ENCODE peak calls at places on chromosome 5, in eight cellular contexts. Q is CD8-positive, alpha-beta T cell; R is WERI-Rb-1; F is testis; U is stomach; E is fibroblast of lung; T is suprapubic skin; J is RWPE2. K is an unnamed sample.
A peak's percentile ranks its signal among the peaks of the same experiment; 100 is the strongest.

GRCh38 chr5:40276426-40277102 is 403.2 kb upstream of the PTGER4 start:
- DNase-seq in Q (no peak), R (no peak), F (no peak), U (no peak), E (no peak), T (no peak), J (no peak), K (no peak)

GRCh38 chr5:14665110-14665822 is 748 bp downstream of the OTULIN start:
- DNase-seq in Q (no peak), R (peak; percentile 50), F (peak; percentile 61), U (peak; percentile 45), E (no peak), T (no peak), J (no peak), K (no peak)

GRCh38 chr5:181221105-181221791 is 1.8 kb upstream of the TRIM41 start:
- DNase-seq in Q (peak; percentile 68), R (no peak), F (no peak), U (no peak), E (no peak), T (no peak), J (no peak), K (no peak)

GRCh38 chr5:77167695-77168111 is 42.8 kb upstream of the PDE8B start:
- DNase-seq in Q (no peak), R (no peak), F (no peak), U (no peak), E (peak; percentile 88), T (no peak), J (no peak), K (peak; percentile 77)

GRCh38 chr5:176735383-176736265 is 74.7 kb upstream of the UNC5A start:
- DNase-seq in Q (no peak), R (no peak), F (peak; percentile 8), U (no peak), E (no peak), T (peak; percentile 67), J (peak; percentile 54), K (no peak)

GRCh38 chr5:77239126-77239741 is 28.8 kb downstream of the PDE8B start:
- DNase-seq in Q (no peak), R (peak; percentile 24), F (no peak), U (no peak), E (peak; percentile 42), T (no peak), J (no peak), K (no peak)

GRCh38 chr5:132103380-132103951 is 29.9 kb downstream of the CSF2 start:
- DNase-seq in Q (peak; percentile 57), R (no peak), F (peak; percentile 74), U (peak; percentile 46), E (peak; percentile 93), T (no peak), J (peak; percentile 93), K (peak; percentile 92)

GRCh38 chr5:75856056-75856455 is 138.8 kb upstream of the POC5 start:
- DNase-seq in Q (no peak), R (no peak), F (no peak), U (no peak), E (peak; percentile 0), T (no peak), J (no peak), K (no peak)

GRCh38 chr5:134738133-134738962 is at the start of gene CAMLG:
- DNase-seq in Q (peak; percentile 97), R (peak; percentile 98), F (peak; percentile 99), U (peak; percentile 99), E (peak; percentile 97), T (peak; percentile 98), J (peak; percentile 99), K (peak; percentile 99)

GRCh38 chr5:148972958-148973357 is 89.9 kb downstream of the SH3TC2 start:
- DNase-seq in Q (no peak), R (no peak), F (peak; percentile 20), U (peak; percentile 35), E (peak; percentile 82), T (no peak), J (peak; percentile 83), K (no peak)

GRCh38 chr5:38660194-38660668 is 103.8 kb upstream of the LIFR start:
- DNase-seq in Q (no peak), R (no peak), F (peak; percentile 43), U (no peak), E (no peak), T (no peak), J (peak; percentile 82), K (no peak)

GRCh38 chr5:174313615-174314014 is 268.1 kb downstream of the NSG2 start:
- DNase-seq in Q (no peak), R (no peak), F (no peak), U (no peak), E (no peak), T (peak; percentile 47), J (no peak), K (no peak)

GRCh38 chr5:172377856-172378255 is 76.5 kb downstream of the SH3PXD2B start:
- DNase-seq in Q (no peak), R (no peak), F (no peak), U (no peak), E (no peak), T (no peak), J (no peak), K (no peak)

GRCh38 chr5:172370648-172371248 is 83.6 kb downstream of the SH3PXD2B start:
- DNase-seq in Q (no peak), R (peak; percentile 55), F (peak; percentile 72), U (peak; percentile 37), E (peak; percentile 79), T (no peak), J (no peak), K (no peak)

GRCh38 chr5:172377438-172377837 is 76.9 kb downstream of the SH3PXD2B start:
- DNase-seq in Q (no peak), R (no peak), F (no peak), U (no peak), E (no peak), T (no peak), J (no peak), K (no peak)

GRCh38 chr5:172373680-172374079 is 80.6 kb downstream of the SH3PXD2B start:
- DNase-seq in Q (no peak), R (no peak), F (no peak), U (no peak), E (no peak), T (no peak), J (no peak), K (no peak)

DNA sequence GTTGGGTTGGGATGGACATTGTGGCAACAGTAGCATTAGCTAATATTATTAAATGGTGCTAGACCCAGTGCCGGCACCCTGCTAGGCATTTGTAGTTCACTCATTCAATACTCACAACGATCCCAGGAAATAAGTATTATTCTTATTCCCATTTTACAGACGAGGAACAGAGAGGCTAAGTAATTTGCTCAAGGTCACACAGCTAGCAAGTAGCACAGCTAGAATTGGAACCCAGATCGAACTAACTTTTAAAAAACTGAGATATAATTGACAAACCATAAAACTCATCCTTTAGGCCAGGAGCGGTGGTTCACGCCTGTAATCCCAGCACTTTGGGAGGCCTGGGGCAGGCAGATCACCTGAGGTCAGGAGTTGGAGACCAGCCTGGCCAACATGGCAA is 79.5 kb downstream of the SH3PXD2B start:
- DNase-seq in Q (no peak), R (no peak), F (no peak), U (no peak), E (no peak), T (no peak), J (no peak), K (no peak)
- H3K27me3 ChIP-seq in Q (no peaks in the 10 kb centered on the region), R (no peaks in the 10 kb centered on the region), F (no peaks in the 10 kb centered on the region), U (no peaks in the 10 kb centered on the region), E (no peaks in the 10 kb centered on the region), T (no peaks in the 10 kb centered on the region), J (no peaks in the 10 kb centered on the region), K (no peaks in the 10 kb centered on the region)

GRCh38 chr5:16841416-16841815 is 94.7 kb downstream of the MYO10 start:
- DNase-seq in Q (no peak), R (no peak), F (peak; percentile 29), U (no peak), E (no peak), T (no peak), J (no peak), K (no peak)

GRCh38 chr5:16849821-16850220 is 86.3 kb downstream of the MYO10 start:
- DNase-seq in Q (no peak), R (no peak), F (no peak), U (no peak), E (no peak), T (no peak), J (no peak), K (no peak)

GRCh38 chr5:16849181-16849580 is 86.9 kb downstream of the MYO10 start:
- DNase-seq in Q (no peak), R (no peak), F (no peak), U (no peak), E (no peak), T (no peak), J (no peak), K (no peak)

GRCh38 chr5:16842916-16843315 is 93.2 kb downstream of the MYO10 start:
- DNase-seq in Q (no peak), R (no peak), F (no peak), U (no peak), E (peak; percentile 56), T (no peak), J (no peak), K (no peak)

DNA sequence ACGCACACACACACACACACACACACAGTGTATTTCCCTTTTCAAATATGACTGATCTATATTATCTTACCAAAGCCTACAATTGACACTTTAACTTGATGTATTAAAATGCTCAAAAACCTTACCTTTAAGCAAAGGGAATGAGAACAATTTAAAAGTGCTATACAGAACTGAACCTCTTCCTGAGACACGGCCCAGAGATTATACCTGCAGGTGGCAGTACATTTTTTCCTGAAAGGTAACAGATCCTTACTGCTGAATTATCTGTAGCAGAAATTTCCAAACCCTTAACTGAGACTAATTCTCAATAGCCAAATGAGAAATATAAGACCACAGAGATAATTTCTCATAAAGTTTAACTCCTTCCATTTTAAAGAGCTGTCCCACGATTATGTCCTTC is 91.1 kb downstream of the MYO10 start:
- DNase-seq in Q (no peak), R (no peak), F (no peak), U (no peak), E (no peak), T (no peak), J (no peak), K (no peak)
- TF ChIP-seq CTCF in Q (no peak), R (peak; percentile 22), F (no peak), U (no peak), E (no peak), T (no peak), J (peak; percentile 58), K (no peak)

DNA sequence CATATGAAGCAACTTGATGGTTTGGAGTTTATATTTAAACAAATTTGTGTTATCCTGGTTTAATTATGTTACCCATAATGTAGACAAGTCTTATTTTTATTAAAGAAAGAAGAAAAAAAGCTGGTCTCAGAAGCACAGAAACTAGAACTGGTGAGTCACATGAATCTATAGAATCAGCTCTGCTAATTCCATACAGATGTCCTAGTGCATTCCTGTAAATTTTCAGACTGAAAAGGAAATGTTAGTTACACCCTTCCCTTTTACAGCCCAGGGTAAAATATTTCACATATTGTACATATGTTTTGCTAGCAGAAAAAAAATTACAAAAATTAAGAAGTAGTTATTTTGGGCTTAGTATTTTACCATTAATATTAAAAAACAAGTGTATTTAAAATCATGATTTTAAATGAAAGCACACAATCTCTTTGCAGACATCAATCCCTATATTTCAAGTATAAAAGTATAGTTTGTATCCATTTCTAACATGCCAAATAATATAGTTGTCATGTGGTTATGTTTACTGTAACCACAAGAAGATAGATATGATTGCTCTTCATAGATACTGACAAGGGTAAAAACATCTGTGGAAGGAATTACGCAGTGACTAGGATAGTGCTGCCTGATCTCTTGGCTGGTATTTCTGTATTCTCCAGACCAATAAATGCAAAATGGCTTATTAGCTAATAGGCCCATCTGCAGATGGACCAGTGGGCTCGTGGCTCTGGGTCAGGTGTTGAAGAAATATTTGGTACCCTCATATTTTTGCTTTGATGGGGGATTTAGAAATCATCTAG is 34.7 kb upstream of the FBN2 start:
- DNase-seq in Q (no peak), R (no peak), F (no peak), U (no peak), E (peak; percentile 37), T (no peak), J (no peak), K (no peak)
- H3K4me3 ChIP-seq in Q (no peak overlapping the region), R (no peak overlapping the region), F (no peak overlapping the region), U (no peak overlapping the region), E (no peak overlapping the region), T (no peak overlapping the region), J (no peak overlapping the region), K (no peak overlapping the region)

GRCh38 chr5:130627145-130627544 is 537.9 kb downstream of the HINT1 start:
- DNase-seq in Q (no peak), R (no peak), F (no peak), U (no peak), E (no peak), T (no peak), J (no peak), K (no peak)
- H3K27me3 ChIP-seq in Q (no peaks in the 10 kb centered on the region), R (no peaks in the 10 kb centered on the region), F (no peaks in the 10 kb centered on the region), U (no peaks in the 10 kb centered on the region), E (no peaks in the 10 kb centered on the region), T (no peaks in the 10 kb centered on the region), J (no peaks in the 10 kb centered on the region), K (no peaks in the 10 kb centered on the region)